ENCODE peak calls at places on chromosome 11, in five cellular contexts. R, F, U, V and X are unnamed samples.

GRCh38 chr11:69293819-69294505 is at the start of gene MYEOV:
- DNase-seq in R (peak), F (peak), U (no peak), V (no peak), X (peak)

GRCh38 chr11:131579932-131580387 is 209.5 kb downstream of the NTM start:
- DNase-seq in R (peak), F (no peak), U (no peak), V (no peak), X (no peak)

GRCh38 chr11:102223859-102224258 is 93.4 kb upstream of the BIRC3 start:
- DNase-seq in R (no peak), F (no peak), U (no peak), V (no peak), X (no peak)

GRCh38 chr11:12187399-12187798 is 77.0 kb downstream of the MICAL2 start:
- DNase-seq in R (no peak), F (no peak), U (no peak), V (no peak), X (no peak)

GRCh38 chr11:66325140-66325754 is 8.4 kb upstream of the CD248 start:
- DNase-seq in R (no peak), F (no peak), U (no peak), V (no peak), X (no peak)

GRCh38 chr11:70398834-70399680 is 728 bp downstream of the CTTN start:
- DNase-seq in R (no peak), F (peak), U (peak), V (peak), X (peak)

GRCh38 chr11:121293276-121293569 is 652 bp downstream of the SC5D start:
- DNase-seq in R (no peak), F (no peak), U (no peak), V (no peak), X (no peak)

GRCh38 chr11:65651339-65651588 is 11.5 kb downstream of the RELA start:
- DNase-seq in R (no peak), F (no peak), U (no peak), V (no peak), X (no peak)

GRCh38 chr11:35919244-35919643 is 24.6 kb upstream of the LDLRAD3 start:
- DNase-seq in R (no peak), F (no peak), U (no peak), V (no peak), X (no peak)

GRCh38 chr11:68574308-68574707 is 110.0 kb upstream of the GAL start:
- DNase-seq in R (no peak), F (no peak), U (no peak), V (no peak), X (no peak)

GRCh38 chr11:64007160-64007628 is 21.0 kb downstream of the OTUB1 start:
- DNase-seq in R (peak), F (no peak), U (no peak), V (no peak), X (peak)

GRCh38 chr11:35618497-35619029 is 303 bp downstream of the FJX1 start:
- DNase-seq in R (no peak), F (no peak), U (peak), V (no peak), X (no peak)

GRCh38 chr11:10109836-10110235 is 184.2 kb downstream of the SBF2 start:
- DNase-seq in R (no peak), F (no peak), U (no peak), V (no peak), X (no peak)

GRCh38 chr11:131889146-131889577 is 518.7 kb downstream of the NTM start:
- DNase-seq in R (no peak), F (no peak), U (no peak), V (no peak), X (no peak)

GRCh38 chr11:133163463-133164419 is 368.6 kb downstream of the OPCML start:
- DNase-seq in R (peak), F (no peak), U (no peak), V (no peak), X (no peak)

GRCh38 chr11:110121204-110121603 is 28.0 kb downstream of the ZC3H12C start:
- DNase-seq in R (no peak), F (no peak), U (no peak), V (no peak), X (no peak)

GRCh38 chr11:61061081-61061826 is 41.0 kb upstream of the CD5 start:
- DNase-seq in R (no peak), F (no peak), U (no peak), V (no peak), X (no peak)

GRCh38 chr11:119284344-119285157 is 32.4 kb downstream of the MCAM start:
- DNase-seq in R (peak), F (no peak), U (no peak), V (no peak), X (no peak)

GRCh38 chr11:74069146-74070046 is 60.5 kb upstream of the UCP3 start:
- DNase-seq in R (peak), F (peak), U (peak), V (no peak), X (no peak)

GRCh38 chr11:26286472-26287066 is 45.4 kb upstream of the ANO3 start:
- DNase-seq in R (peak), F (no peak), U (no peak), V (no peak), X (no peak)

GRCh38 chr11:93608280-93608862 is 53.1 kb upstream of the CEP295 start:
- DNase-seq in R (no peak), F (no peak), U (no peak), V (no peak), X (no peak)

GRCh38 chr11:13288375-13289029 is 10.9 kb downstream of the BMAL1 start:
- DNase-seq in R (no peak), F (no peak), U (no peak), V (no peak), X (no peak)

GRCh38 chr11:123590296-123590912 is 64.0 kb downstream of the SCN3B start:
- DNase-seq in R (peak), F (peak), U (peak), V (no peak), X (no peak)

GRCh38 chr11:26704249-26704648 is 17.6 kb downstream of the SLC5A12 start:
- DNase-seq in R (no peak), F (no peak), U (no peak), V (no peak), X (no peak)

GRCh38 chr11:69874984-69875673 is 55.9 kb upstream of the FGF3 start:
- DNase-seq in R (no peak), F (no peak), U (peak), V (no peak), X (no peak)

GRCh38 chr11:35943294-35943693 is 568 bp upstream of the LDLRAD3 start:
- DNase-seq in R (no peak), F (no peak), U (no peak), V (no peak), X (no peak)

GRCh38 chr11:128603752-128604472 is 16.6 kb upstream of the ETS1 start:
- DNase-seq in R (no peak), F (no peak), U (no peak), V (no peak), X (no peak)

GRCh38 chr11:63763506-63764200 is 4.9 kb downstream of the ZFTA start:
- DNase-seq in R (no peak), F (no peak), U (peak), V (peak), X (peak)

GRCh38 chr11:1858154-1858553 is 5.3 kb downstream of the LSP1 start:
- DNase-seq in R (no peak), F (no peak), U (no peak), V (peak), X (no peak)

GRCh38 chr11:44595964-44596381 is 30.5 kb downstream of the CD82 start:
- DNase-seq in R (no peak), F (peak), U (no peak), V (no peak), X (peak)

GRCh38 chr11:27933992-27934829 is 173.7 kb downstream of the KIF18A start:
- DNase-seq in R (peak), F (no peak), U (no peak), V (no peak), X (no peak)

GRCh38 chr11:24391165-24391564 is 105.7 kb upstream of the LUZP2 start:
- DNase-seq in R (peak), F (no peak), U (no peak), V (no peak), X (no peak)